ENCODE peak calls at places on chromosomes 2 and 18, in five cellular contexts. One of them, this sample, is unnamed.

GRCh38 chr2:160502478-160502877 is 8.9 kb upstream of the RBMS1 start:
- DNase-seq in tibial artery: no peak
- DNase-seq in activated T-cell treated with anti-CD3 and anti-CD28 coated beads for 48 hours: no peak
- DNase-seq in central memory CD4-positive, alpha-beta T cell: no peak
- DNase-seq in BJ: no peak
- DNase-seq in this sample: no peak

GRCh38 chr2:28377201-28377816 is 15.3 kb upstream of the FOSL2 start:
- DNase-seq in central memory CD4-positive, alpha-beta T cell: no peak
- DNase-seq in activated T-cell treated with anti-CD3 and anti-CD28 coated beads for 48 hours: no peak
- DNase-seq in BJ: no peak
- DNase-seq in tibial artery: no peak
- DNase-seq in this sample: no peak

GRCh38 chr2:38654495-38655381 is 11.2 kb upstream of the GALM start:
- DNase-seq in BJ: no peak
- DNase-seq in central memory CD4-positive, alpha-beta T cell: no peak
- DNase-seq in tibial artery: no peak
- DNase-seq in activated T-cell treated with anti-CD3 and anti-CD28 coated beads for 48 hours: no peak
- DNase-seq in this sample: no peak

GRCh38 chr2:241300000-241300399 is 15.5 kb downstream of the HDLBP start:
- DNase-seq in tibial artery: no peak
- DNase-seq in activated T-cell treated with anti-CD3 and anti-CD28 coated beads for 48 hours: no peak
- DNase-seq in BJ: no peak
- DNase-seq in central memory CD4-positive, alpha-beta T cell: peak; percentile 51
- DNase-seq in this sample: no peak

GRCh38 chr2:54597153-54597827 is 126.2 kb upstream of the EML6 start:
- DNase-seq in central memory CD4-positive, alpha-beta T cell: peak; percentile 25
- DNase-seq in activated T-cell treated with anti-CD3 and anti-CD28 coated beads for 48 hours: no peak
- DNase-seq in tibial artery: no peak
- DNase-seq in BJ: no peak
- DNase-seq in this sample: no peak

GRCh38 chr18:54926593-54927297 is 32.5 kb downstream of the CCDC68 start:
- DNase-seq in tibial artery: no peak
- DNase-seq in BJ: no peak
- DNase-seq in central memory CD4-positive, alpha-beta T cell: no peak
- DNase-seq in activated T-cell treated with anti-CD3 and anti-CD28 coated beads for 48 hours: no peak
- DNase-seq in this sample: no peak

GRCh38 chr2:233464531-233465240 is 101.9 kb downstream of the USP40 start:
- DNase-seq in central memory CD4-positive, alpha-beta T cell: no peak
- DNase-seq in BJ: no peak
- DNase-seq in activated T-cell treated with anti-CD3 and anti-CD28 coated beads for 48 hours: no peak
- DNase-seq in tibial artery: no peak
- DNase-seq in this sample: no peak

GRCh38 chr2:55590810-55591440 is 26.5 kb downstream of the PPP4R3B start:
- DNase-seq in activated T-cell treated with anti-CD3 and anti-CD28 coated beads for 48 hours: no peak
- DNase-seq in BJ: peak; percentile 37
- DNase-seq in tibial artery: no peak
- DNase-seq in central memory CD4-positive, alpha-beta T cell: no peak
- DNase-seq in this sample: no peak

GRCh38 chr2:169011698-169012097 is 19.4 kb downstream of the ABCB11 start:
- DNase-seq in central memory CD4-positive, alpha-beta T cell: no peak
- DNase-seq in tibial artery: no peak
- DNase-seq in activated T-cell treated with anti-CD3 and anti-CD28 coated beads for 48 hours: no peak
- DNase-seq in BJ: no peak
- DNase-seq in this sample: no peak

GRCh38 chr2:215659650-215660049 is 223.8 kb upstream of the FN1 start:
- DNase-seq in tibial artery: no peak
- DNase-seq in central memory CD4-positive, alpha-beta T cell: no peak
- DNase-seq in activated T-cell treated with anti-CD3 and anti-CD28 coated beads for 48 hours: no peak
- DNase-seq in BJ: no peak
- DNase-seq in this sample: no peak

GRCh38 chr18:79513381-79514081 is 117.8 kb downstream of the NFATC1 start:
- DNase-seq in central memory CD4-positive, alpha-beta T cell: no peak
- DNase-seq in activated T-cell treated with anti-CD3 and anti-CD28 coated beads for 48 hours: no peak
- DNase-seq in tibial artery: peak; percentile 56
- DNase-seq in BJ: no peak
- DNase-seq in this sample: no peak

GRCh38 chr2:27071990-27072830 is 756 bp upstream of the OST4 start:
- DNase-seq in tibial artery: peak; percentile 93
- DNase-seq in central memory CD4-positive, alpha-beta T cell: no peak
- DNase-seq in BJ: no peak
- DNase-seq in activated T-cell treated with anti-CD3 and anti-CD28 coated beads for 48 hours: no peak
- DNase-seq in this sample: peak; percentile 49

GRCh38 chr2:176934869-176935415 is 277.7 kb upstream of the HNRNPA3 start:
- DNase-seq in activated T-cell treated with anti-CD3 and anti-CD28 coated beads for 48 hours: no peak
- DNase-seq in central memory CD4-positive, alpha-beta T cell: no peak
- DNase-seq in tibial artery: no peak
- DNase-seq in BJ: no peak
- DNase-seq in this sample: no peak

GRCh38 chr2:134271758-134272157 is 17.9 kb downstream of the MGAT5 start:
- DNase-seq in activated T-cell treated with anti-CD3 and anti-CD28 coated beads for 48 hours: no peak
- DNase-seq in BJ: no peak
- DNase-seq in tibial artery: no peak
- DNase-seq in central memory CD4-positive, alpha-beta T cell: no peak
- DNase-seq in this sample: no peak

GRCh38 chr2:3498783-3499394 is 20.4 kb downstream of the ADI1 start:
- DNase-seq in activated T-cell treated with anti-CD3 and anti-CD28 coated beads for 48 hours: no peak
- DNase-seq in central memory CD4-positive, alpha-beta T cell: no peak
- DNase-seq in BJ: no peak
- DNase-seq in tibial artery: no peak
- DNase-seq in this sample: no peak

GRCh38 chr2:88091943-88092342 is 24.3 kb downstream of the SMYD1 start:
- DNase-seq in tibial artery: no peak
- DNase-seq in central memory CD4-positive, alpha-beta T cell: no peak
- DNase-seq in activated T-cell treated with anti-CD3 and anti-CD28 coated beads for 48 hours: no peak
- DNase-seq in BJ: no peak
- DNase-seq in this sample: no peak

GRCh38 chr2:241937297-241937696 is 67.8 kb downstream of the RTP5 start:
- DNase-seq in tibial artery: no peak
- DNase-seq in central memory CD4-positive, alpha-beta T cell: no peak
- DNase-seq in BJ: no peak
- DNase-seq in activated T-cell treated with anti-CD3 and anti-CD28 coated beads for 48 hours: no peak
- DNase-seq in this sample: no peak

GRCh38 chr2:43276517-43276931 is 50.1 kb upstream of the ZFP36L2 start:
- DNase-seq in tibial artery: peak; percentile 55
- DNase-seq in activated T-cell treated with anti-CD3 and anti-CD28 coated beads for 48 hours: no peak
- DNase-seq in central memory CD4-positive, alpha-beta T cell: no peak
- DNase-seq in BJ: no peak
- DNase-seq in this sample: no peak

GRCh38 chr2:216773072-216773471 is 77.7 kb upstream of the IGFBP5 start:
- DNase-seq in BJ: no peak
- DNase-seq in tibial artery: peak; percentile 86
- DNase-seq in activated T-cell treated with anti-CD3 and anti-CD28 coated beads for 48 hours: no peak
- DNase-seq in central memory CD4-positive, alpha-beta T cell: no peak
- DNase-seq in this sample: no peak

GRCh38 chr2:162688403-162688802 is 150.2 kb downstream of the KCNH7 start:
- DNase-seq in central memory CD4-positive, alpha-beta T cell: no peak
- DNase-seq in activated T-cell treated with anti-CD3 and anti-CD28 coated beads for 48 hours: no peak
- DNase-seq in BJ: no peak
- DNase-seq in tibial artery: no peak
- DNase-seq in this sample: no peak

GRCh38 chr2:189799531-189799930 is 15.3 kb downstream of the PMS1 start:
- DNase-seq in BJ: no peak
- DNase-seq in activated T-cell treated with anti-CD3 and anti-CD28 coated beads for 48 hours: no peak
- DNase-seq in tibial artery: no peak
- DNase-seq in central memory CD4-positive, alpha-beta T cell: no peak
- DNase-seq in this sample: no peak

GRCh38 chr2:160596431-160596830 is 102.8 kb upstream of the RBMS1 start:
- DNase-seq in tibial artery: no peak
- DNase-seq in central memory CD4-positive, alpha-beta T cell: no peak
- DNase-seq in BJ: no peak
- DNase-seq in activated T-cell treated with anti-CD3 and anti-CD28 coated beads for 48 hours: no peak
- DNase-seq in this sample: no peak

GRCh38 chr18:55863876-55864275 is 275.9 kb upstream of the TCF4 start:
- DNase-seq in BJ: peak; percentile 94
- DNase-seq in central memory CD4-positive, alpha-beta T cell: no peak
- DNase-seq in tibial artery: no peak
- DNase-seq in activated T-cell treated with anti-CD3 and anti-CD28 coated beads for 48 hours: no peak
- DNase-seq in this sample: no peak

GRCh38 chr18:79856119-79857080 is 58.7 kb downstream of the KCNG2 start:
- DNase-seq in central memory CD4-positive, alpha-beta T cell: no peak
- DNase-seq in BJ: no peak
- DNase-seq in activated T-cell treated with anti-CD3 and anti-CD28 coated beads for 48 hours: no peak
- DNase-seq in tibial artery: peak; percentile 35
- DNase-seq in this sample: no peak

GRCh38 chr2:132497591-132497990 is 81.0 kb downstream of the GPR39 start:
- DNase-seq in central memory CD4-positive, alpha-beta T cell: no peak
- DNase-seq in activated T-cell treated with anti-CD3 and anti-CD28 coated beads for 48 hours: no peak
- DNase-seq in BJ: no peak
- DNase-seq in tibial artery: no peak
- DNase-seq in this sample: no peak

GRCh38 chr18:48540329-48541025 is 1.6 kb downstream of the CTIF start:
- DNase-seq in tibial artery: peak; percentile 89
- DNase-seq in BJ: no peak
- DNase-seq in activated T-cell treated with anti-CD3 and anti-CD28 coated beads for 48 hours: peak; percentile 36
- DNase-seq in central memory CD4-positive, alpha-beta T cell: peak; percentile 36
- DNase-seq in this sample: peak; percentile 45

GRCh38 chr2:107932986-107933385 is 53.3 kb upstream of the SLC5A7 start:
- DNase-seq in central memory CD4-positive, alpha-beta T cell: no peak
- DNase-seq in tibial artery: no peak
- DNase-seq in BJ: no peak
- DNase-seq in activated T-cell treated with anti-CD3 and anti-CD28 coated beads for 48 hours: no peak
- DNase-seq in this sample: no peak